ENCODE peak calls at places on chromosomes 6 and 20, in eight cellular contexts. B is heart left ventricle, G is upper lobe of right lung, W is Calu3, X is choroid plexus epithelial cell, M is psoas muscle, F is AG04449, J is body of pancreas. L is an unnamed sample.

GRCh38 chr6:113645576-113645970 is 211.6 kb upstream of the MARCKS start:
- DNase-seq in B (no peak), G (no peak), W (no peak), X (peak; percentile 96), M (no peak), F (peak; percentile 96), J (peak; percentile 39), L (peak; percentile 82)

GRCh38 chr20:35901678-35902544 is 52.4 kb downstream of the SCAND1 start:
- DNase-seq in B (no peak), G (no peak), W (no peak), X (peak; percentile 89), M (no peak), F (peak; percentile 71), J (no peak), L (peak; percentile 78)

GRCh38 chr6:7587631-7588100 is 2.3 kb upstream of the SNRNP48 start:
- DNase-seq in B (no peak), G (no peak), W (no peak), X (peak; percentile 42), M (no peak), F (peak; percentile 50), J (no peak), L (peak; percentile 24)

GRCh38 chr20:50005378-50006020 is 22.7 kb downstream of the SNAI1 start:
- DNase-seq in B (peak; percentile 53), G (no peak), W (no peak), X (no peak), M (no peak), F (no peak), J (no peak), L (no peak)

GRCh38 chr6:106530502-106530901 is 98.8 kb downstream of the RTN4IP1 start:
- DNase-seq in B (no peak), G (no peak), W (no peak), X (no peak), M (no peak), F (no peak), J (no peak), L (no peak)

GRCh38 chr20:17518339-17519052 is 12.7 kb downstream of the BFSP1 start:
- DNase-seq in B (peak; percentile 45), G (no peak), W (no peak), X (no peak), M (no peak), F (no peak), J (no peak), L (no peak)

GRCh38 chr6:36386495-36387439 is 702 bp downstream of the ETV7 start:
- DNase-seq in B (no peak), G (peak; percentile 69), W (peak; percentile 37), X (peak; percentile 67), M (no peak), F (peak; percentile 24), J (peak; percentile 31), L (peak; percentile 45)

GRCh38 chr6:97925504-97925903 is 642.5 kb upstream of the MMS22L start:
- DNase-seq in B (no peak), G (no peak), W (no peak), X (peak; percentile 3), M (no peak), F (no peak), J (no peak), L (peak; percentile 3)

GRCh38 chr6:3385660-3386151 is 71.1 kb downstream of the SLC22A23 start:
- DNase-seq in B (no peak), G (no peak), W (no peak), X (peak; percentile 44), M (peak; percentile 75), F (no peak), J (no peak), L (no peak)

GRCh38 chr6:43489277-43490072 is 12.1 kb downstream of the TJAP1 start:
- DNase-seq in B (no peak), G (no peak), W (no peak), X (no peak), M (no peak), F (no peak), J (no peak), L (no peak)

GRCh38 chr6:121760640-121761213 is 325.3 kb downstream of the GJA1 start:
- DNase-seq in B (no peak), G (no peak), W (no peak), X (no peak), M (no peak), F (no peak), J (no peak), L (no peak)

GRCh38 chr20:64261138-64261537 is 5.6 kb downstream of the PCMTD2 start:
- DNase-seq in B (no peak), G (no peak), W (no peak), X (peak; percentile 71), M (no peak), F (peak; percentile 9), J (no peak), L (no peak)

GRCh38 chr6:139490482-139490881 is 116.0 kb upstream of the CITED2 start:
- DNase-seq in B (no peak), G (no peak), W (no peak), X (peak; percentile 41), M (no peak), F (no peak), J (peak; percentile 70), L (no peak)

GRCh38 chr6:34237316-34237721 is 646 bp downstream of the HMGA1 start:
- DNase-seq in B (no peak), G (peak; percentile 71), W (no peak), X (no peak), M (peak; percentile 64), F (no peak), J (peak; percentile 35), L (no peak)

GRCh38 chr6:21219241-21219640 is 374.3 kb upstream of the SOX4 start:
- DNase-seq in B (no peak), G (no peak), W (no peak), X (no peak), M (no peak), F (no peak), J (no peak), L (no peak)

GRCh38 chr6:158226655-158227512 is 58.7 kb downstream of the GTF2H5 start:
- DNase-seq in B (no peak), G (no peak), W (no peak), X (no peak), M (no peak), F (no peak), J (peak; percentile 34), L (no peak)

GRCh38 chr6:106136172-106136571 is 50.0 kb downstream of the PRDM1 start:
- DNase-seq in B (no peak), G (no peak), W (no peak), X (no peak), M (no peak), F (no peak), J (no peak), L (no peak)

GRCh38 chr6:37876843-37877242 is 57.3 kb downstream of the ZFAND3 start:
- DNase-seq in B (no peak), G (no peak), W (no peak), X (no peak), M (no peak), F (no peak), J (no peak), L (no peak)

GRCh38 chr6:24796616-24797290 is 2.0 kb downstream of the ARMH2 start:
- DNase-seq in B (no peak), G (no peak), W (no peak), X (no peak), M (no peak), F (no peak), J (no peak), L (no peak)

GRCh38 chr6:11432713-11433450 is 104.7 kb upstream of the TMEM170B start:
- DNase-seq in B (no peak), G (no peak), W (no peak), X (peak; percentile 72), M (no peak), F (peak; percentile 77), J (no peak), L (no peak)

GRCh38 chr6:36797653-36798052 is 41.6 kb downstream of the CPNE5 start:
- DNase-seq in B (no peak), G (no peak), W (no peak), X (no peak), M (no peak), F (no peak), J (no peak), L (no peak)

GRCh38 chr6:135257641-135258405 is 76.7 kb downstream of the MYB start:
- DNase-seq in B (no peak), G (no peak), W (no peak), X (peak; percentile 25), M (no peak), F (no peak), J (no peak), L (peak; percentile 8)
- TF ChIP-seq CTCF in B (no peak), G (no peak), W (no peak), X (no peak), M (peak; percentile 23), F (no peak), J (no peak), L (no peak)

GRCh38 chr6:45423901-45424627 is 46.3 kb upstream of the SUPT3H start:
- DNase-seq in B (peak; percentile 35), G (peak; percentile 69), W (no peak), X (peak; percentile 55), M (peak; percentile 59), F (no peak), J (no peak), L (no peak)
- TF ChIP-seq CTCF in B (no peak), G (no peak), W (no peak), X (no peak), M (no peak), F (no peak), J (no peak), L (no peak)

GRCh38 chr6:50185006-50185405 is 135.3 kb upstream of the DEFB112 start:
- DNase-seq in B (no peak), G (no peak), W (no peak), X (no peak), M (no peak), F (no peak), J (no peak), L (peak; percentile 37)
- TF ChIP-seq CTCF in B (peak; percentile 17), G (no peak), W (no peak), X (no peak), M (peak; percentile 11), F (no peak), J (no peak), L (no peak)

GRCh38 chr6:142300758-142301251 is 1.0 kb upstream of the ADGRG6 start:
- DNase-seq in B (peak; percentile 41), G (no peak), W (peak; percentile 70), X (peak; percentile 61), M (no peak), F (no peak), J (peak; percentile 20), L (peak; percentile 87)

GRCh38 chr6:142303191-142303564 is 1.4 kb downstream of the ADGRG6 start:
- DNase-seq in B (no peak), G (no peak), W (no peak), X (no peak), M (no peak), F (no peak), J (no peak), L (peak; percentile 26)

GRCh38 chr6:142302427-142303190 is 802 bp downstream of the ADGRG6 start:
- DNase-seq in B (no peak), G (no peak), W (peak; percentile 53), X (no peak), M (no peak), F (no peak), J (no peak), L (peak; percentile 82)

GRCh38 chr6:142300302-142300701 is 1.5 kb upstream of the ADGRG6 start:
- DNase-seq in B (no peak), G (no peak), W (no peak), X (no peak), M (no peak), F (no peak), J (no peak), L (no peak)

GRCh38 chr6:142301421-142302391 is at the start of gene ADGRG6:
- DNase-seq in B (peak; percentile 34), G (peak; percentile 80), W (peak; percentile 77), X (peak; percentile 18), M (peak; percentile 56), F (no peak), J (peak; percentile 41), L (peak; percentile 66)
- TF ChIP-seq CTCF in B (no peak), G (no peak), W (no peak), X (no peak), M (no peak), F (peak; percentile 3), J (no peak), L (no peak)

GRCh38 chr6:150072201-150072600 is 3.3 kb upstream of the ULBP3 start:
- DNase-seq in B (peak; percentile 70), G (peak; percentile 94), W (peak; percentile 92), X (no peak), M (peak; percentile 84), F (no peak), J (peak; percentile 74), L (peak; percentile 77)
- TF ChIP-seq CTCF in B (no peak), G (no peak), W (no peak), X (no peak), M (no peak), F (no peak), J (no peak), L (no peak)

L was measured in MCF 10A.